ENCODE peak calls at places on chromosomes 6 and 20, in eight cellular contexts. K is left lung; G is prostate gland; A is CD8-positive, alpha-beta memory T cell; X is HL-60; W is HepG2; D is CD4-positive, alpha-beta T cell; C is colonic mucosa. Z is an unnamed sample.

GRCh38 chr6:22821664-22822320 is 252.4 kb downstream of the HDGFL1 start:
- DNase-seq in A (no peak), G (no peak), D (no peak), X (no peak), W (no peak), C (no peak), K (no peak), Z (no peak)

GRCh38 chr6:129624488-129624887 is 85.5 kb downstream of the ARHGAP18 start:
- DNase-seq in D (no peak), G (no peak), A (no peak), X (no peak), C (no peak), W (no peak), K (no peak), Z (no peak)

GRCh38 chr6:146602526-146602925 is 3.8 kb downstream of the ADGB start:
- DNase-seq in A (no peak), X (no peak), K (peak), C (no peak), W (no peak), G (no peak), D (no peak), Z (no peak)

GRCh38 chr20:50163570-50164317 is 10.2 kb upstream of the PEDS1 start:
- DNase-seq in C (no peak), X (no peak), D (no peak), W (peak), G (no peak), K (no peak), A (no peak), Z (no peak)

GRCh38 chr6:157242791-157243190 is 80.5 kb downstream of the TMEM242 start:
- DNase-seq in K (no peak), W (no peak), D (no peak), C (no peak), G (no peak), A (no peak), X (no peak), Z (no peak)

GRCh38 chr6:45605971-45606370 is 228.2 kb upstream of the SUPT3H start:
- DNase-seq in D (no peak), W (no peak), A (no peak), K (no peak), C (no peak), G (no peak), X (no peak), Z (no peak)

GRCh38 chr6:169974663-169975062 is 223.2 kb downstream of the ERMARD start:
- DNase-seq in C (no peak), D (no peak), W (no peak), K (peak), X (no peak), A (no peak), G (no peak), Z (no peak)

GRCh38 chr6:42112351-42112750 is 30.1 kb downstream of the C6orf132 start:
- DNase-seq in A (no peak), K (no peak), C (no peak), D (no peak), G (no peak), W (no peak), X (no peak), Z (no peak)

GRCh38 chr6:66126358-66126757 is 419.3 kb upstream of the EYS start:
- DNase-seq in A (no peak), G (no peak), K (no peak), D (no peak), W (no peak), C (no peak), X (no peak), Z (no peak)

GRCh38 chr6:163751032-163751525 is 336.6 kb downstream of the QKI start:
- DNase-seq in C (no peak), G (no peak), D (no peak), W (no peak), X (no peak), A (peak), K (no peak), Z (no peak)

GRCh38 chr6:89458720-89459119 is 25.8 kb downstream of the ANKRD6 start:
- DNase-seq in X (no peak), C (no peak), W (no peak), D (no peak), G (no peak), K (no peak), A (no peak), Z (no peak)

GRCh38 chr6:20006039-20006438 is 168.9 kb downstream of the ID4 start:
- DNase-seq in A (no peak), G (no peak), W (no peak), X (no peak), D (no peak), K (no peak), C (no peak), Z (no peak)

GRCh38 chr20:17465236-17465635 is 65.9 kb downstream of the BFSP1 start:
- DNase-seq in A (no peak), W (no peak), C (no peak), K (no peak), D (no peak), G (no peak), X (no peak), Z (no peak)

GRCh38 chr6:160992323-160993314 is 1.1 kb downstream of the MAP3K4 start:
- DNase-seq in K (no peak), W (peak), C (peak), X (peak), A (peak), D (peak), G (peak), Z (no peak)

GRCh38 chr6:32796848-32797776 is 19.7 kb downstream of the HLA-DOB start:
- DNase-seq in G (peak), X (no peak), K (peak), C (peak), A (peak), D (peak), W (peak), Z (no peak)

GRCh38 chr20:6959900-6960312 is 192.4 kb downstream of the BMP2 start:
- DNase-seq in X (no peak), W (no peak), K (no peak), G (no peak), A (no peak), C (no peak), D (no peak), Z (peak)

GRCh38 chr20:60395993-60396392 is 437.8 kb downstream of the CDH26 start:
- DNase-seq in X (no peak), D (no peak), W (no peak), A (no peak), G (no peak), C (no peak), K (no peak), Z (no peak)

GRCh38 chr6:18053071-18053475 is 65.6 kb upstream of the KIF13A start:
- DNase-seq in A (no peak), K (no peak), C (no peak), G (peak), W (no peak), X (no peak), D (no peak), Z (peak)

GRCh38 chr6:100518588-100518987 is 53.9 kb upstream of the SIM1 start:
- DNase-seq in K (no peak), G (no peak), W (no peak), D (no peak), A (no peak), X (no peak), C (no peak), Z (no peak)

GRCh38 chr6:25652007-25652515 is at the start of gene SCGN:
- DNase-seq in A (no peak), C (peak), X (no peak), D (peak), K (peak), G (peak), W (peak), Z (peak)

GRCh38 chr6:130676077-130676772 is 151.0 kb upstream of the SMLR1 start:
- DNase-seq in D (no peak), X (no peak), K (no peak), G (no peak), W (no peak), C (no peak), A (no peak), Z (no peak)

GRCh38 chr6:48472121-48472520 is 361.1 kb upstream of the PTCHD4 start:
- DNase-seq in A (no peak), K (no peak), C (no peak), D (no peak), X (no peak), G (no peak), W (no peak), Z (no peak)

GRCh38 chr6:6320901-6321300 is 439 bp upstream of the F13A1 start:
- DNase-seq in C (no peak), G (no peak), W (no peak), K (peak), X (no peak), A (no peak), D (no peak), Z (no peak)

GRCh38 chr6:17237246-17237645 is 43.9 kb upstream of the RBM24 start:
- DNase-seq in K (no peak), X (no peak), W (no peak), C (no peak), G (no peak), A (no peak), D (no peak), Z (no peak)

GRCh38 chr6:31768717-31769257 is 6.3 kb downstream of the SAPCD1 start:
- DNase-seq in W (no peak), G (no peak), C (no peak), X (peak), D (no peak), A (no peak), K (peak), Z (no peak)

GRCh38 chr6:170045563-170045960 is 245.3 kb downstream of the DLL1 start:
- DNase-seq in G (no peak), K (no peak), D (no peak), C (no peak), X (no peak), A (no peak), W (no peak), Z (no peak)

GRCh38 chr6:156617376-156617775 is 159.8 kb upstream of the ARID1B start:
- DNase-seq in G (no peak), C (peak), K (no peak), A (no peak), X (no peak), W (peak), D (no peak), Z (peak)

GRCh38 chr6:47034919-47035318 is 7.2 kb downstream of the ADGRF1 start:
- DNase-seq in W (no peak), A (no peak), C (no peak), D (no peak), G (peak), X (no peak), K (no peak), Z (peak)

GRCh38 chr20:39124064-39124463 is 161.9 kb downstream of the DHX35 start:
- DNase-seq in K (no peak), D (no peak), G (no peak), X (no peak), C (no peak), A (no peak), W (no peak), Z (no peak)

GRCh38 chr6:154341876-154342275 is 14.7 kb downstream of the IPCEF1 start:
- DNase-seq in C (no peak), D (no peak), K (no peak), G (no peak), A (no peak), W (no peak), X (no peak), Z (no peak)

GRCh38 chr20:38049800-38050199 is 16.3 kb downstream of the RPRD1B start:
- DNase-seq in D (no peak), W (peak), K (no peak), C (no peak), X (no peak), G (peak), A (no peak), Z (peak)

GRCh38 chr20:48724891-48725588 is 102.8 kb downstream of the PREX1 start:
- DNase-seq in K (no peak), A (no peak), D (no peak), C (no peak), X (no peak), W (no peak), G (no peak), Z (no peak)

GRCh38 chr20:48723308-48724264 is 104.2 kb downstream of the PREX1 start:
- DNase-seq in C (no peak), D (no peak), G (no peak), X (peak), W (peak), A (no peak), K (peak), Z (no peak)

GRCh38 chr20:48722002-48722731 is 105.6 kb downstream of the PREX1 start:
- DNase-seq in W (no peak), G (no peak), X (peak), C (no peak), D (no peak), K (no peak), A (no peak), Z (no peak)

GRCh38 chr20:48721324-48722001 is 106.3 kb downstream of the PREX1 start:
- DNase-seq in A (no peak), X (no peak), G (no peak), W (no peak), K (no peak), D (no peak), C (no peak), Z (no peak)

GRCh38 chr20:48722737-48723191 is 105.0 kb downstream of the PREX1 start:
- DNase-seq in K (no peak), G (peak), C (no peak), W (peak), X (no peak), D (no peak), A (no peak), Z (no peak)
- H3K27ac ChIP-seq in K (peak), G (peak), C (peak), W (no peak), X (peak), D (no peak), A (peak), Z (no peak)

GRCh38 chr20:32230707-32231106 is 23.0 kb downstream of the POFUT1 start:
- DNase-seq in D (no peak), C (no peak), K (no peak), W (no peak), G (no peak), X (no peak), A (no peak), Z (no peak)

GRCh38 chr20:32231245-32231644 is 23.6 kb downstream of the POFUT1 start:
- DNase-seq in C (no peak), W (no peak), A (no peak), K (no peak), D (no peak), G (no peak), X (no peak), Z (no peak)

GRCh38 chr20:32234135-32234808 is 26.6 kb downstream of the POFUT1 start:
- DNase-seq in A (no peak), K (no peak), D (no peak), X (peak), C (no peak), G (no peak), W (no peak), Z (no peak)

GRCh38 chr20:32232487-32232886 is 24.8 kb downstream of the POFUT1 start:
- DNase-seq in A (no peak), W (no peak), G (no peak), K (no peak), D (no peak), X (no peak), C (no peak), Z (no peak)

DNA sequence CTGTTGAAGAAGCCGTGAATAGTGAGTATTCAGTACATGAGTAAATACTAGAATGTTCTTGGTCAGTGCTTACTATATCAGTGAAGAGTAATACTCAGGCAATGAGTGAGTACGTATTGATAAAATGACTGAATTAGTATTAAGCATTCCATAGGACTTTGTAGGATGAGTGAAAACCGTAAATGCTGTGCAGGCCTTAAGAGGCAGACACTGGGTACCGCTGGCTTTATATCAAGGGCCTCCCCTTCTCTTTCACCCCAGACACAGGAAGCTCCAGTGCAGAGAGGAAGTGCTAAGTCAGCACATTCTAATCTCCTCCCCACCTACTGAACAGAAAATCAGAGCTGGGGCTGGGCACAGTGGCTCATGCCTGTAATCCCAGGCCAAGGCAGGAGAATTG is 24.2 kb downstream of the POFUT1 start:
- DNase-seq in X (no peak), W (no peak), A (peak), K (no peak), C (no peak), D (peak), G (no peak), Z (no peak)
- H3K27ac ChIP-seq in X (peak), W (no peak), A (no peak), K (peak), C (no peak), D (peak), G (no peak), Z (no peak)

GRCh38 chr6:109008537-109008950 is 86.1 kb downstream of the SESN1 start:
- DNase-seq in K (no peak), G (no peak), W (no peak), X (no peak), A (no peak), C (no peak), D (no peak), Z (no peak)

GRCh38 chr6:109008951-109009760 is 85.5 kb downstream of the SESN1 start:
- DNase-seq in C (peak), D (peak), K (peak), G (peak), A (peak), W (peak), X (peak), Z (peak)

GRCh38 chr6:109007521-109007920 is 87.1 kb downstream of the SESN1 start:
- DNase-seq in W (no peak), A (no peak), D (no peak), C (no peak), X (no peak), G (no peak), K (no peak), Z (no peak)

GRCh38 chr6:109006818-109007217 is 87.8 kb downstream of the SESN1 start:
- DNase-seq in C (no peak), A (no peak), W (no peak), D (no peak), G (no peak), K (no peak), X (no peak), Z (no peak)

GRCh38 chr6:109008061-109008460 is 86.6 kb downstream of the SESN1 start:
- DNase-seq in A (no peak), W (no peak), K (no peak), X (no peak), G (no peak), D (no peak), C (no peak), Z (no peak)
- H3K27ac ChIP-seq in A (peak), W (peak), K (peak), X (no peak), G (peak), D (no peak), C (peak), Z (peak)

GRCh38 chr6:132236744-132237143 is 164.5 kb downstream of the MOXD1 start:
- DNase-seq in C (no peak), D (no peak), K (no peak), W (no peak), X (no peak), A (no peak), G (no peak), Z (no peak)
- H3K27ac ChIP-seq in C (no peak), D (no peak), K (no peak), W (no peak), X (no peak), A (no peak), G (no peak), Z (no peak)

GRCh38 chr6:148983366-148983765 is 236.5 kb downstream of the UST start:
- DNase-seq in K (no peak), X (no peak), D (no peak), A (no peak), G (no peak), C (no peak), W (no peak), Z (no peak)

GRCh38 chr6:148985499-148985898 is 238.7 kb downstream of the UST start:
- DNase-seq in G (no peak), A (no peak), X (no peak), W (no peak), D (no peak), K (no peak), C (no peak), Z (no peak)

GRCh38 chr6:148983986-148984385 is 237.2 kb downstream of the UST start:
- DNase-seq in A (no peak), K (no peak), D (no peak), W (no peak), C (no peak), G (no peak), X (no peak), Z (no peak)

GRCh38 chr6:148986608-148987007 is 239.8 kb downstream of the UST start:
- DNase-seq in C (no peak), X (no peak), W (no peak), G (no peak), D (no peak), A (no peak), K (no peak), Z (no peak)

DNA sequence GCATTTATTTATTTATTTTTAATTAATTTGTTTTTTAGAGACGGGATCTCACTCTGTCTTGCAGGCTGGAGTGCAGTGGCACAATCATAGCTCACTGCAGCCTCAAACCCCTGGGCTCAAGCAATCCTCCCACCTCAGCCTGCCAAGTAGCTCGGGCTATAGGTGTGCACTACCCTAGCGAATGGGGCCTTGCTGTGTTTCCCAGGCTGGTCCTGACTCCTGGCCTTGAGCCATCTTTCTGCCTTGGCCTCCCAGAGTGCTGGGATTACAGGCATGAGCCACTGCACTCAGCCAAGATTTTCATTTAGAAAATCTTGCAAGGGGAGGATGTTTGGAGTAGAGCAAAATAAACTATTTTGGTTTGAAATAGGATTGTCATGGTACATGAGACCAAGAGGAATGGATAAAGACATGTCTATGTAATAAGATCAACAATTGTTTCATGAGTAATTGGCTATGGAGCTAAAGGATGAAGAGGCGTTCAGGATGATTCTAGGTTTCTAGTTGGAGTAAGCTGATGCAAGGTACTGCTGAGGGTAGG is 237.8 kb downstream of the UST start:
- DNase-seq in A (no peak), X (no peak), W (no peak), K (no peak), C (no peak), D (no peak), G (no peak), Z (no peak)
- H3K27ac ChIP-seq in A (no peak), X (no peak), W (no peak), K (no peak), C (no peak), D (no peak), G (no peak), Z (no peak)

DNA sequence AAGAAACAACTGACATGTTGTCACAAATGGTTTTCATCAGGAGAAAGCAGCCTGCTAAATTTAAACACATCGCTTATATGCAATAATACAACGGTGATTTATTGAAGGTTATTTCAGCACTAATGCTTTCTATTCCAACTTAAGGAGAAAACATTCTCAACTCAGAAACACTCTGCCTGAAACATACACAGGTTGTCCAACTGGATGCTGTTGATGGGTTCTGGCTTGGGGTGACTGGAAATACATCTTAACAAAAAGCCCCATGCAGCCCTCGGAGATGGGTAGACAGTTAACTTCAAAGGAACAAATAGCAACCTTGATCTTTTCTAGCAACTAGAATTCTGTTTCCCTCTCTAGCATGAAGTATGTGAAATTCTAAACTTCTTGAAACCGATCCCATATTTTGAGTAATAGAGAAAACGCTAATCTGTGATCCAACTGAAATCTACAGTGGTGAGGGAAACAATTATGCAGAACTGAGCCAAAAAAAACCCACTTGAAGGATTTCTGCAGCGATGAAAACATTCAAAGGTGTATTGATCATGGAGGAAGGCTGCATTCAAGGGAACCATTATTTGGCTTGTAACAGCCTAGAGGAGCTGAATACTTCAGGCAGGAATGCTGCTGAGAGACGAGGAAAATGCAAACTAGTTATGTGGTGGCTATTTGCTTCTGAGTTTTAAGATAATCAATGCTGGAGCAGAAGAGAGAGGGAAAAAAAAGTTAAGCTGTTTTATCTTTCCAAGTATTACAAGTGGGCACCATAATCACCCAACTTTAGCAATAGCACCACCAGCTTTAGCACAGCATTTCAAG is 6.9 kb downstream of the ZMYND8 start:
- DNase-seq in A (no peak), K (no peak), W (no peak), C (no peak), D (no peak), G (no peak), X (no peak), Z (no peak)
- H3K27ac ChIP-seq in A (peak), K (peak), W (peak), C (peak), D (no peak), G (peak), X (no peak), Z (peak)

Z was measured in epithelial cell of prostate.